ENCODE peak calls at places on chromosomes 1 and 21, in five cellular contexts. H, W, G, A and X are unnamed samples.

GRCh38 chr1:209645574-209646452 is 6.4 kb downstream of the LAMB3 start:
- DNase-seq in H (no peak), W (no peak), G (peak), A (no peak), X (peak)

GRCh38 chr1:90557706-90558105 is 159.4 kb downstream of the BARHL2 start:
- DNase-seq in H (no peak), W (no peak), G (peak), A (no peak), X (no peak)

GRCh38 chr1:184449916-184450315 is 63.1 kb downstream of the C1orf21 start:
- DNase-seq in H (no peak), W (no peak), G (no peak), A (no peak), X (no peak)

GRCh38 chr1:206557636-206558473 is 50.5 kb downstream of the RASSF5 start:
- DNase-seq in H (no peak), W (no peak), G (peak), A (no peak), X (peak)

GRCh38 chr21:33299181-33299752 is 25.5 kb upstream of the IFNAR1 start:
- DNase-seq in H (no peak), W (peak), G (no peak), A (no peak), X (no peak)

GRCh38 chr21:40752125-40752524 is 94.8 kb downstream of the DSCAM start:
- DNase-seq in H (no peak), W (peak), G (no peak), A (peak), X (no peak)

GRCh38 chr1:69246721-69247120 is 321.0 kb upstream of the LRRC7 start:
- DNase-seq in H (no peak), W (no peak), G (no peak), A (no peak), X (no peak)

GRCh38 chr1:98102369-98103030 is 181.7 kb upstream of the DPYD start:
- DNase-seq in H (no peak), W (no peak), G (no peak), A (no peak), X (peak)

GRCh38 chr1:39368045-39368444 is 123.4 kb upstream of the BMP8A start:
- DNase-seq in H (no peak), W (no peak), G (no peak), A (no peak), X (no peak)

GRCh38 chr1:64246294-64246917 is 43.0 kb downstream of the UBE2U start:
- DNase-seq in H (no peak), W (peak), G (peak), A (no peak), X (peak)

GRCh38 chr21:32946654-32947053 is 79.1 kb upstream of the OLIG2 start:
- DNase-seq in H (no peak), W (no peak), G (no peak), A (no peak), X (no peak)

GRCh38 chr1:214438530-214438929 is 112.9 kb downstream of the PTPN14 start:
- DNase-seq in H (no peak), W (no peak), G (peak), A (no peak), X (no peak)

GRCh38 chr1:245898581-245898980 is 608.5 kb downstream of the SMYD3 start:
- DNase-seq in H (no peak), W (no peak), G (no peak), A (no peak), X (no peak)

GRCh38 chr21:35658242-35658641 is 402.1 kb downstream of the SETD4 start:
- DNase-seq in H (no peak), W (no peak), G (no peak), A (no peak), X (peak)

GRCh38 chr1:51843948-51844347 is 34.6 kb downstream of the NRDC start:
- DNase-seq in H (no peak), W (peak), G (no peak), A (no peak), X (no peak)

GRCh38 chr1:83715550-83715949 is 283.4 kb downstream of the TTLL7 start:
- DNase-seq in H (no peak), W (no peak), G (no peak), A (no peak), X (no peak)

GRCh38 chr1:156497078-156497742 is 3.4 kb downstream of the MEF2D start:
- DNase-seq in H (no peak), W (no peak), G (no peak), A (no peak), X (no peak)

GRCh38 chr1:194338241-194338948 is 1152.0 kb upstream of the B3GALT2 start:
- DNase-seq in H (no peak), W (no peak), G (no peak), A (no peak), X (no peak)

GRCh38 chr1:44643721-44644330 is 30.5 kb downstream of the TMEM53 start:
- DNase-seq in H (no peak), W (no peak), G (no peak), A (no peak), X (no peak)

GRCh38 chr21:40254540-40255455 is 387.6 kb downstream of the PCP4 start:
- DNase-seq in H (no peak), W (no peak), G (no peak), A (no peak), X (no peak)

GRCh38 chr1:47931395-47931794 is 65.8 kb downstream of the TRABD2B start:
- DNase-seq in H (no peak), W (peak), G (no peak), A (no peak), X (no peak)

GRCh38 chr1:230247921-230248778 is 178.0 kb downstream of the PGBD5 start:
- DNase-seq in H (no peak), W (no peak), G (no peak), A (no peak), X (no peak)

GRCh38 chr1:61746768-61747167 is 4.5 kb downstream of the PATJ start:
- DNase-seq in H (no peak), W (no peak), G (peak), A (no peak), X (no peak)

GRCh38 chr1:223144914-223145313 is 1.9 kb upstream of the TLR5 start:
- DNase-seq in H (no peak), W (no peak), G (no peak), A (no peak), X (no peak)

GRCh38 chr1:78440381-78440793 is 50.4 kb upstream of the PTGFR start:
- DNase-seq in H (no peak), W (no peak), G (no peak), A (no peak), X (no peak)

GRCh38 chr1:229271448-229272120 is 673 bp downstream of the RAB4A start:
- DNase-seq in H (no peak), W (peak), G (peak), A (no peak), X (peak)

GRCh38 chr1:65813956-65814355 is 21.3 kb downstream of the PDE4B start:
- DNase-seq in H (no peak), W (no peak), G (peak), A (no peak), X (no peak)
- H2AK5ac ChIP-seq in H (no peak), W (no peak), G (no peak), A (no peak), X (peak)

DNA sequence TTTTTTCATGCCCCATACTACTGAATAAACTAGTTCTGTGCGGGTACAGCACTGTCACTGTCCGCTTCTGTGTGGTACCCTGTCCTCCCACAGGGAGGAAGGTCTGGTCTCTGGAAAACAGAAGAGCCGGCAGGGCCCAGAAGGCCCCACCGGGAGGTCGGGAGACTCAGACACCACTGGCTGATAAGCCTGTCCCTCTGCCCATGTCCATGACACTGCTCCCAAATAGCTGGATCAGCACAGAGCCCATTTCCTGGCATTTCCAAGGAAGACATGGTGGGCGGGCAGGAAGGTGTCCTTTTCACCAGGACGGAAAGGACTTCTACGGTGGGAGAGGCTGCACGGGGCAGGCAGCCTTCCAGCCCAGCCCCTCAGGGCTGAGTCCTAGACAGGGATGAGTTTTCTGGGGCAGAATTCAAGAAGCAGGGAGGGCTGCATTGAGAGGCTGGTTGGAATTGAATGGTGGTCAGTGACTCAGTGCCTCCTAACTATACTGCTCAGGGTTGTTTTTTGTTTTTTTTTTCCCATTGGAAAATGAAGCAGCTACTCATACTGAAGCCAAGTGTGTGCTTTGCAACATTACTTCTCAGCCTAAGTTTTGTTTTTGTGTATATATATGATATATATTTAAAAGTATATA is 7.1 kb downstream of the PSRC1 start:
- DNase-seq in H (no peak), W (peak), G (no peak), A (no peak), X (peak)
- H2AK5ac ChIP-seq in H (no peak), W (no peak), G (peak), A (no peak), X (no peak)

DNA sequence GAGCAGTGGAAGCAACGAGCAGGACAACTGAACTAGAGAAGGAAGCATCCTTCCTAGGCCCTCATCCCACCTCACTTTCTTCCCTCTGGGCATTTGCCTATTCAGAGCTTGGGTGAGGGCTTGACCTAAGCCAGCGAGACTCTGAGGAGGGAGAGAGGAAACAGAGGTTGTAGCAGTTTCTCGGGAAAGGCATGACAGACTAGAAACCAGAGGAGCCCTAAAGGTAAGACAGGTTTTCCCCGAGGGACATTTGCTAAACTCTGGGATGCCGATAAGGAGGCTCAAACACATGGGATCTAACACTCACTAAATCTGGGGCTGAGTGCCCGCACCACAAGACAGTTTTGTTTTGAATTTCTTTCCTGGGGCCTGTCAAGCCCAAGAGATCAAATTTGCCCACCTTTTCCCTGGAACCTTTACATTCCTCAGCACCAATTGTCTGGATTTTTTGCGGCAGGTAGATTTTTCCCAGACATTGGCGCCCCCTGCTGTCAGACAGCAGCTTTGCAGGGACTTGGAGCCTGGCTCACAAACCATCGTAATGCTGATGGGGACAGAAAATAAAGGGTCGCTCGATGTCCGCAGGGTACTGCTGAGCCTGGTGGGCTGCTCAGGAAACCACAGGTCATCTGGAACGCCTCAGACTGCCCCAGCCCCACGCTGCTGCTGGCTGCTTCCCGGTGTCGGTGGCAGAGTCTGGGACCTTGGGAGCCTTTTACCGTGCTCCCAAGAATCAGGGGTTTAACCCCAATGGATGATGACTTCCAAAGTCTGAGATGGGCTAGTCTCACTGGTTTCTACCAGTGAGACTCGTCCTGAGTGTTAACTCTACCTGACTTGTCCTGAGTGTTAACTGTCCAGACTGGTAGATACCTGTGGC is 23.4 kb upstream of the TSPAN2 start:
- DNase-seq in H (no peak), W (peak), G (peak), A (peak), X (peak)
- H2AK5ac ChIP-seq in H (no peak), W (no peak), G (no peak), A (no peak), X (no peak)

DNA sequence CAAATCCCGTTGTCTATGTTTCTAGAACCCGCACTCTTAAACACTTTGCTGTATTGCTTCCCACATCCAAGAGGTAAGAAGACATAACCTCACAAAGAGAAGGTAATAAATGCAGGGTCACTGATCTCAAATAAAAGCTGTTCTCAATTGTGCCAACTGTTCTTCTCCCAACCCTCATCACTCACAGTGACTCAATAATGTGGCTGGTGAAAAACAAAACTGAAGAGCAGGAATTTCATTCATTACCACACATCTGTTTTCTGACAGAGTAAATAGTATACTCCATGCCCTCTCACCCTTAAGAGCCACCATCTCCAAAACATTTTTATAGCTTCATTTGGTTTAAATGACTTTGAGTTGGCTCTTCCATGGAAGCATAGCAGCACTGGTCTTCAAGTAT is 6.2 kb upstream of the ERICH3 start:
- DNase-seq in H (no peak), W (no peak), G (no peak), A (no peak), X (no peak)
- H2AK5ac ChIP-seq in H (no peak), W (no peak), G (no peak), A (no peak), X (no peak)

GRCh38 chr1:244796719-244797406 is 38.6 kb upstream of the COX20 start:
- DNase-seq in H (no peak), W (peak), G (peak), A (no peak), X (peak)
- H2AK5ac ChIP-seq in H (no peak), W (no peak), G (no peak), A (no peak), X (no peak)

DNA sequence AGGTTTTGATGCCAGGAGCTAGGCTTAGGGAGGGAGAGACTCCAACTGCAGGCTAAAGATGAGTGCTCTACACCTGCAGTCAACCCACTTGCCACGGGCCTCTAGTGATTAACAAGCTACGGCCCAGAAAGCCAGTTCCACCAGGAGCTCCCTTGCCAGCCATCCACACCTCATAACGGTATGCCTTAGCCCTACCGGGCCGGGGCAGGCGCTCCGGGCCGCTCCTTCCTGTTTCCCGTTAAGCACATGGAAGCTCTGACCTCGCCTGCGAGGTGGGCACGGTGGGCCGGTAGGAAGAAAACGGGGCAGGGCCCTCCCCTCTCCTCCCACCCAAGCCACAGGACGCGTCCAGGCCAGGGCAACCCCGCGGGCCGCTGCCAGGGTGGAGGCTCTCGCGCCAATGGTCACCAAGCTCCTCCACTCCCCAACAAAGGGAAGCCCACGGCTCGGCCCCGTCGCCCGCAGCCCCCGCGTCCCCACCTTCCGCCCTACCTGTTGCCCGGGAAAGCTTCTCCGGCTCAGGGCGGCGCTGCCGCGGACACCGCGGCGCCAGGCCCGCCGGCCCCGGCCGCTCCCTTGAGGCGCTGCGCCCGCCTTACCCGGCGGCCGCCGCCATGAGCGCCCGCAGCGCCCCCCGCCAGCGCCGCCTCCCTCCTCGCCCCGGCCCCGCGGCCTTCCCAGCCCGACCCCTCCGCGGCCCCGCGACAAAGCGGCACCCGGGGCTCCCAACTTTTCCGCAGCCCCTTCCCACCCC is 632 bp downstream of the CERS2 start:
- DNase-seq in H (no peak), W (peak), G (peak), A (peak), X (peak)
- H2AK5ac ChIP-seq in H (no peak), W (peak), G (peak), A (no peak), X (peak)